ENCODE peak calls at places on chromosomes 7 and 10, in six cellular contexts. One of them, this sample, is unnamed.
A peak's percentile ranks its signal among the peaks of the same experiment; 100 is the strongest.

GRCh38 chr10:26881600-26882331 is 21.0 kb upstream of the ABI1 start:
- DNase-seq in ELF-1: peak; percentile 33
- DNase-seq in stomach: no peak
- DNase-seq in fibroblast of the conjunctiva: peak; percentile 64
- DNase-seq in GM19239: no peak
- DNase-seq in activated naive CD8-positive, alpha-beta T cell treated with anti-CD3 and anti-CD28 coated beads for 36 hours: no peak
- DNase-seq in this sample: no peak

GRCh38 chr10:68110027-68110426 is 739 bp downstream of the MYPN start:
- DNase-seq in stomach: no peak
- DNase-seq in ELF-1: no peak
- DNase-seq in GM19239: no peak
- DNase-seq in fibroblast of the conjunctiva: no peak
- DNase-seq in activated naive CD8-positive, alpha-beta T cell treated with anti-CD3 and anti-CD28 coated beads for 36 hours: no peak
- DNase-seq in this sample: no peak

GRCh38 chr10:71696635-71697326 is 22.8 kb downstream of the C10orf105 start:
- DNase-seq in ELF-1: peak; percentile 92
- DNase-seq in GM19239: peak; percentile 59
- DNase-seq in activated naive CD8-positive, alpha-beta T cell treated with anti-CD3 and anti-CD28 coated beads for 36 hours: peak; percentile 65
- DNase-seq in fibroblast of the conjunctiva: no peak
- DNase-seq in stomach: peak; percentile 77
- DNase-seq in this sample: peak; percentile 90

GRCh38 chr10:102408728-102409603 is 9.6 kb downstream of the PSD start:
- DNase-seq in ELF-1: no peak
- DNase-seq in GM19239: no peak
- DNase-seq in fibroblast of the conjunctiva: no peak
- DNase-seq in stomach: no peak
- DNase-seq in activated naive CD8-positive, alpha-beta T cell treated with anti-CD3 and anti-CD28 coated beads for 36 hours: peak; percentile 88
- DNase-seq in this sample: peak; percentile 61

GRCh38 chr10:103395754-103396066 is 565 bp downstream of the ATP5MK start:
- DNase-seq in fibroblast of the conjunctiva: no peak
- DNase-seq in GM19239: no peak
- DNase-seq in ELF-1: peak; percentile 32
- DNase-seq in stomach: no peak
- DNase-seq in activated naive CD8-positive, alpha-beta T cell treated with anti-CD3 and anti-CD28 coated beads for 36 hours: peak; percentile 7
- DNase-seq in this sample: no peak

GRCh38 chr7:20114463-20114862 is 102.7 kb downstream of the MACC1 start:
- DNase-seq in stomach: no peak
- DNase-seq in fibroblast of the conjunctiva: no peak
- DNase-seq in GM19239: peak; percentile 42
- DNase-seq in activated naive CD8-positive, alpha-beta T cell treated with anti-CD3 and anti-CD28 coated beads for 36 hours: no peak
- DNase-seq in ELF-1: peak; percentile 24
- DNase-seq in this sample: no peak

GRCh38 chr7:128071376-128071775 is 40.1 kb upstream of the LRRC4 start:
- DNase-seq in activated naive CD8-positive, alpha-beta T cell treated with anti-CD3 and anti-CD28 coated beads for 36 hours: no peak
- DNase-seq in ELF-1: no peak
- DNase-seq in fibroblast of the conjunctiva: no peak
- DNase-seq in GM19239: no peak
- DNase-seq in stomach: no peak
- DNase-seq in this sample: no peak

GRCh38 chr10:113108948-113109347 is 158.9 kb downstream of the TCF7L2 start:
- DNase-seq in GM19239: no peak
- DNase-seq in activated naive CD8-positive, alpha-beta T cell treated with anti-CD3 and anti-CD28 coated beads for 36 hours: no peak
- DNase-seq in ELF-1: no peak
- DNase-seq in stomach: no peak
- DNase-seq in fibroblast of the conjunctiva: no peak
- DNase-seq in this sample: no peak

GRCh38 chr10:7300327-7300726 is 110.5 kb downstream of the SFMBT2 start:
- DNase-seq in stomach: no peak
- DNase-seq in ELF-1: peak; percentile 27
- DNase-seq in activated naive CD8-positive, alpha-beta T cell treated with anti-CD3 and anti-CD28 coated beads for 36 hours: no peak
- DNase-seq in GM19239: no peak
- DNase-seq in fibroblast of the conjunctiva: no peak
- DNase-seq in this sample: no peak

GRCh38 chr7:40232242-40232929 is 97.6 kb downstream of the SUGCT start:
- DNase-seq in ELF-1: peak; percentile 2
- DNase-seq in fibroblast of the conjunctiva: peak; percentile 61
- DNase-seq in stomach: no peak
- DNase-seq in activated naive CD8-positive, alpha-beta T cell treated with anti-CD3 and anti-CD28 coated beads for 36 hours: no peak
- DNase-seq in GM19239: no peak
- DNase-seq in this sample: no peak

GRCh38 chr7:134533288-134533771 is 6.0 kb downstream of the AKR1B10 start:
- DNase-seq in activated naive CD8-positive, alpha-beta T cell treated with anti-CD3 and anti-CD28 coated beads for 36 hours: no peak
- DNase-seq in GM19239: no peak
- DNase-seq in fibroblast of the conjunctiva: no peak
- DNase-seq in ELF-1: no peak
- DNase-seq in stomach: no peak
- DNase-seq in this sample: no peak

GRCh38 chr7:44761207-44762161 is 12.8 kb downstream of the ZMIZ2 start:
- DNase-seq in fibroblast of the conjunctiva: no peak
- DNase-seq in stomach: peak; percentile 89
- DNase-seq in activated naive CD8-positive, alpha-beta T cell treated with anti-CD3 and anti-CD28 coated beads for 36 hours: no peak
- DNase-seq in ELF-1: peak; percentile 18
- DNase-seq in GM19239: no peak
- DNase-seq in this sample: no peak

This sample was measured in 8988T.